ENCODE peak calls at places on chromosomes 2 and 18, in five cellular contexts. D is GM13976, K is AG09319, I is GM13977, A is neural crest cell. S is an unnamed sample.

GRCh38 chr18:36850527-36851201 is 21.7 kb downstream of the KIAA1328 start:
- DNase-seq in I (no peak), D (no peak), A (no peak), K (no peak), S (no peak)

GRCh38 chr2:100733344-100734187 is 86.4 kb upstream of the NPAS2 start:
- DNase-seq in A (no peak), D (no peak), K (peak), I (no peak), S (no peak)

GRCh38 chr18:63213936-63214671 is 105.5 kb downstream of the BCL2 start:
- DNase-seq in I (no peak), D (no peak), A (no peak), K (no peak), S (no peak)

GRCh38 chr2:63591566-63592175 is 2.9 kb downstream of the MDH1 start:
- DNase-seq in K (no peak), D (no peak), A (no peak), I (no peak), S (no peak)

GRCh38 chr2:134583997-134584520 is 134.7 kb downstream of the TMEM163 start:
- DNase-seq in K (no peak), A (no peak), I (no peak), D (no peak), S (no peak)

GRCh38 chr2:201235865-201236811 is 24.2 kb upstream of the CASP8 start:
- DNase-seq in D (peak), K (peak), A (peak), I (peak), S (peak)

GRCh38 chr18:48194787-48195186 is 214.4 kb downstream of the ZBTB7C start:
- DNase-seq in D (no peak), I (no peak), K (no peak), A (no peak), S (no peak)

GRCh38 chr2:160952462-160952861 is 207.8 kb upstream of the TANK start:
- DNase-seq in A (no peak), K (no peak), I (no peak), D (no peak), S (no peak)

GRCh38 chr2:168184896-168185513 is 62.4 kb downstream of the STK39 start:
- DNase-seq in K (no peak), A (no peak), D (no peak), I (no peak), S (no peak)

GRCh38 chr2:108449410-108450200 is 599 bp downstream of the GCC2 start:
- DNase-seq in K (no peak), D (peak), I (peak), A (no peak), S (peak)

GRCh38 chr2:43165378-43166025 is 60.9 kb downstream of the ZFP36L2 start:
- DNase-seq in D (no peak), I (no peak), A (no peak), K (no peak), S (no peak)

GRCh38 chr2:174686430-174686829 is 77.8 kb downstream of the CHRNA1 start:
- DNase-seq in K (no peak), A (no peak), D (no peak), I (no peak), S (no peak)

GRCh38 chr2:45184606-45185005 is 175.4 kb upstream of the SIX2 start:
- DNase-seq in I (no peak), A (no peak), K (no peak), D (no peak), S (no peak)

GRCh38 chr2:98634406-98635092 is 26.2 kb downstream of the UNC50 start:
- DNase-seq in A (no peak), I (no peak), D (no peak), K (no peak), S (no peak)

GRCh38 chr2:108968619-108969018 is 20.4 kb downstream of the EDAR start:
- DNase-seq in K (no peak), D (no peak), I (no peak), A (no peak), S (no peak)

GRCh38 chr18:56382541-56382940 is 255.9 kb downstream of the TXNL1 start:
- DNase-seq in K (no peak), A (no peak), I (no peak), D (no peak), S (no peak)

GRCh38 chr18:31679133-31679731 is 5.1 kb downstream of the B4GALT6 start:
- DNase-seq in D (no peak), A (no peak), K (no peak), I (no peak), S (no peak)

GRCh38 chr2:190974629-190975361 is 39.2 kb downstream of the STAT1 start:
- DNase-seq in K (no peak), A (no peak), D (no peak), I (no peak), S (no peak)

GRCh38 chr2:79393806-79394484 is 118.9 kb upstream of the CTNNA2 start:
- DNase-seq in D (no peak), I (no peak), K (no peak), A (peak), S (no peak)
- TF ChIP-seq CTCF in D (no peak), I (no peak), K (no peak), A (no peak), S (no peak)

GRCh38 chr2:21165350-21165749 is 41.6 kb downstream of the TDRD15 start:
- DNase-seq in K (no peak), D (no peak), I (no peak), A (no peak), S (no peak)
- TF ChIP-seq CTCF in K (no peak), D (no peak), I (no peak), A (peak), S (no peak)

GRCh38 chr2:9764153-9764778 is 79.0 kb upstream of the TAF1B start:
- DNase-seq in I (no peak), A (no peak), D (no peak), K (no peak), S (no peak)

GRCh38 chr2:9767656-9768281 is 75.5 kb upstream of the TAF1B start:
- DNase-seq in K (no peak), A (no peak), D (no peak), I (no peak), S (no peak)

GRCh38 chr2:9763356-9764152 is 79.7 kb upstream of the TAF1B start:
- DNase-seq in D (no peak), A (no peak), K (no peak), I (no peak), S (no peak)

GRCh38 chr2:9768388-9768787 is 74.9 kb upstream of the TAF1B start:
- DNase-seq in I (no peak), A (peak), K (no peak), D (no peak), S (no peak)

DNA sequence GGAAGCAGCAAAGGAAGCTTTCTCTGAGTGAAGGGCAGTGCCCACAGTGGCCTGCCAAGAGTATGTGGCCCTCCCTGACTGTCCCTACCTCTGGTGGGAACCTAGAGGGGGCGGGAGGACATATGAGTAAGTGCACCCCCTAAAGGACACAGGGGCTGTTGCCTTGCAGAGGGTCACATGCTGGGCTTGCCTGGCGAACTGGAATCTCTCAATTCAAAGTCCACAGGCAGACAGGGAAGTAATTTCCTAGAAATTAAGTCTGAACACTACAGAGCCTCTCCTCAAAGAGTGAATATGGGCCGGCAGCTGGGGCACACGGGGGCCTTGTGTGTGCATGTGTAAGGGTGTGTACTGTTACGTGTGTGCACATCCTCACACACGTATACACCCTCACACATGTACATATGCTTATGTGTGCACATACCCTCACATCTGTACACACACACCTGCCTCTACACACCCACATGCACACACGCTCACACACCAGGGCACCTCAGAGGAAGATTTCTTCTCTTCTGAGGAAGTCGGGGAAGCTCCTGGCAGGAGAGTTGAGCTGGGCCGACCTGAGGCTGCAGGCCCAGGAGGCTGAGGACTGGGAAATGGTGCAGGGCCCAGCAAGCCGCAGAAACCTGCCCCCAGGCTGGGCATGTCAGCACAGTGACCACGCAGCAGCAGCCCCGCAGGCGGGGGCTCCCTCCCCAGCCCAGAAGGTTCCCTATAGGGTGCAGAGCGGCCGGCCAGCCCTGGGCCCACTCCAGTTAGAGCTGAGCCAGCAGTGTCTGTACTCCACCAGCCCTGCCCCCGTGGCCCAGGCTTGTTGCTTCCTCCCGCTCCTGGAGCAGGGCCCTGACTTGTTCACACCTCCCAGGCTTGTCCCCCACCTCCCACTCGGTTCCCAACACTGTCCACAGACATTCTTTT is 77.4 kb upstream of the TAF1B start:
- DNase-seq in I (no peak), A (no peak), K (no peak), D (no peak), S (no peak)
- TF ChIP-seq CTCF in I (peak), A (no peak), K (no peak), D (no peak), S (no peak)

DNA sequence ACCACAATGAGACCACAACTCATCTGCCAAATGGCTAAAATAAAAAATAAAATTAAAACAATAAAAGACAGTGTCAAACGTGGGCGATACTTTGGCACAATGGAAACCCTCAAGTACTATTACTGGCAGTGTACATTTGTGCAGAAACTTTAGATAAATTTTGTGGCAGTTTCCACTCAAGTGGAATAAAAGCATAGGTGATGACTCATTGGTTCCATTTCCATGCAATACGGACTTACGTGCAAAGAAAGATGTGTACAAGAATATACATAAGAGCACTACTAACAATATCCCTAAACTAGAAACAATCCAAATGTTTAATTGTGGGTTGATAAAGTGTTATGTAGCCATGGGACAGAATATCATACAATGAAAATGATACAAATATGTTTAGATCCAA is 259.0 kb upstream of the HNMT start:
- DNase-seq in D (no peak), I (no peak), A (no peak), K (no peak), S (no peak)
- TF ChIP-seq CTCF in D (no peak), I (no peak), A (no peak), K (no peak), S (no peak)

GRCh38 chr2:229970406-229970805 is 48.1 kb downstream of the FBXO36 start:
- DNase-seq in A (no peak), D (no peak), I (no peak), K (no peak), S (no peak)

GRCh38 chr2:229971298-229971790 is 49.0 kb downstream of the FBXO36 start:
- DNase-seq in D (no peak), K (no peak), A (no peak), I (no peak), S (no peak)

DNA sequence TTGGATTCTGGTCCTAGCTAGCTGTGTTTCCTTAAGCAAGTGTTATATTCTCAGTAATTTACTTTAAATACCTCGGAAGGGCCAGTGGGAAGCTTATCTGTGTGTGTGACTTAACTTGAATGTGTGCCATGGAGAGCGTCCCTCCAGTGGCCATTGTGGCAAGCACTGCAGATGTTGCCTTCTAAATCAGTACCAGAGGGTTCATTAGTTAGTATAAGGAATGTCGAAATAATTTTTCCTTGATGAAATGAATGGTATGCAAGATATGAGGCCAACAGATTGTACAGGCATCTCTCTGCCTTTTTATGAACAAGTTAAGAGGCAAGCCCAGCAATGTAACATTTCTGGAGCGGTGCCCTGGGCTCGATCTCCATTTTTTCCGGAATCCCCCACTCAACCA is 52.0 kb downstream of the FBXO36 start:
- DNase-seq in K (peak), I (no peak), D (no peak), A (no peak), S (no peak)
- TF ChIP-seq CTCF in K (peak), I (no peak), D (no peak), A (no peak), S (no peak)

GRCh38 chr2:42127425-42128424 is 41.4 kb upstream of the EML4 start:
- DNase-seq in I (peak), K (no peak), D (peak), A (no peak), S (peak)
- TF ChIP-seq CTCF in I (no peak), K (no peak), D (no peak), A (no peak), S (no peak)

S was measured in GM20000.